ENCODE peak calls at places on chromosomes 1 and 21, in six cellular contexts. S is midbrain, N is posterior cingulate gyrus, A is NCI-H774, D is fibroblast of gingiva, T is HS-5. P is an unnamed sample.

GRCh38 chr1:66305927-66306326 is 228.0 kb upstream of the SGIP1 start:
- DNase-seq in S (no peak), N (no peak), A (no peak), D (no peak), T (no peak), P (no peak)

GRCh38 chr1:237282266-237282783 is 240.3 kb downstream of the RYR2 start:
- DNase-seq in S (no peak), N (no peak), A (no peak), D (no peak), T (no peak), P (no peak)

GRCh38 chr1:10210841-10211804 is 753 bp downstream of the KIF1B start:
- DNase-seq in S (peak; percentile 94), N (peak; percentile 87), A (no peak), D (peak; percentile 97), T (peak; percentile 88), P (no peak)

GRCh38 chr1:211345719-211346118 is 19.1 kb downstream of the TRAF5 start:
- DNase-seq in S (no peak), N (no peak), A (no peak), D (no peak), T (no peak), P (no peak)

GRCh38 chr1:178740491-178740890 is 15.4 kb downstream of the RALGPS2 start:
- DNase-seq in S (no peak), N (no peak), A (no peak), D (no peak), T (no peak), P (no peak)

GRCh38 chr1:19922015-19922688 is 1.3 kb downstream of the PLA2G2E start:
- DNase-seq in S (no peak), N (no peak), A (no peak), D (no peak), T (no peak), P (no peak)

GRCh38 chr1:232422098-232422497 is 207.8 kb downstream of the SIPA1L2 start:
- DNase-seq in S (no peak), N (no peak), A (no peak), D (no peak), T (peak; percentile 25), P (no peak)

GRCh38 chr1:9413877-9414213 is 121.2 kb downstream of the SPSB1 start:
- DNase-seq in S (no peak), N (no peak), A (no peak), D (no peak), T (no peak), P (no peak)

GRCh38 chr21:15653710-15654109 is 76.1 kb upstream of the USP25 start:
- DNase-seq in S (no peak), N (no peak), A (no peak), D (no peak), T (no peak), P (no peak)

P was measured in T-helper 22 cell.